ENCODE peak calls at places on chromosome 7, in four cellular contexts. V, Q, X and W are unnamed samples.

GRCh38 chr7:26624839-26625238 is 239.6 kb downstream of the SKAP2 start:
- DNase-seq in V (no peak), X (peak), Q (no peak), W (no peak)

GRCh38 chr7:151427705-151428392 is 12.1 kb downstream of the CRYGN start:
- DNase-seq in X (no peak), Q (no peak), V (no peak), W (no peak)

GRCh38 chr7:55086413-55087201 is 67.8 kb downstream of the EGFR start:
- DNase-seq in X (peak), V (no peak), Q (no peak), W (no peak)

GRCh38 chr7:21041666-21042065 is 255.0 kb upstream of the SP8 start:
- DNase-seq in Q (no peak), X (no peak), V (no peak), W (no peak)

GRCh38 chr7:157476201-157476600 is 139.4 kb downstream of the DNAJB6 start:
- DNase-seq in V (no peak), X (no peak), Q (no peak), W (no peak)

GRCh38 chr7:137923380-137923779 is 76.6 kb upstream of the DGKI start:
- DNase-seq in V (no peak), X (no peak), Q (no peak), W (no peak)

GRCh38 chr7:150975536-150976285 is 2.4 kb downstream of the KCNH2 start:
- DNase-seq in V (no peak), Q (no peak), X (peak), W (no peak)

GRCh38 chr7:42972703-42973500 is 40.7 kb downstream of the MRPL32 start:
- DNase-seq in Q (peak), V (no peak), X (no peak), W (no peak)

GRCh38 chr7:99379043-99379577 is 4.6 kb downstream of the ARPC1B start:
- DNase-seq in V (no peak), X (peak), Q (peak), W (no peak)

GRCh38 chr7:39644170-39644569 is 20.8 kb downstream of the RALA start:
- DNase-seq in X (no peak), V (no peak), Q (peak), W (peak)

GRCh38 chr7:152512711-152513110 is 76.9 kb upstream of the KMT2C start:
- DNase-seq in V (no peak), Q (peak), X (no peak), W (no peak)

GRCh38 chr7:125423444-125424155 is 494.0 kb upstream of the POT1 start:
- DNase-seq in Q (peak), X (no peak), V (no peak), W (peak)

GRCh38 chr7:27247452-27248426 is 5.1 kb downstream of the EVX1 start:
- DNase-seq in X (no peak), V (no peak), Q (no peak), W (no peak)

GRCh38 chr7:135763261-135763660 is 14.6 kb upstream of the FAM180A start:
- DNase-seq in Q (no peak), V (no peak), X (no peak), W (no peak)

GRCh38 chr7:86961686-86962085 is 97.8 kb downstream of the ELAPOR2 start:
- DNase-seq in Q (no peak), V (peak), X (no peak), W (no peak)

GRCh38 chr7:150955519-150956394 is 22.4 kb downstream of the KCNH2 start:
- DNase-seq in Q (no peak), X (peak), V (no peak), W (no peak)

GRCh38 chr7:149774237-149775175 is 1.1 kb upstream of the ZNF467 start:
- DNase-seq in X (peak), V (no peak), Q (peak), W (no peak)

GRCh38 chr7:124686543-124687161 is 78.9 kb downstream of the GPR37 start:
- DNase-seq in X (no peak), Q (no peak), V (no peak), W (no peak)

GRCh38 chr7:36284470-36284869 is 105.2 kb upstream of the ANLN start:
- DNase-seq in X (no peak), Q (no peak), V (no peak), W (no peak)

GRCh38 chr7:76069238-76069638 is 21.3 kb downstream of the MDH2 start:
- DNase-seq in X (peak), V (peak), Q (peak), W (peak)

GRCh38 chr7:17207220-17207619 is 91.2 kb upstream of the AHR start:
- DNase-seq in X (peak), V (no peak), Q (peak), W (peak)
- H3K27ac ChIP-seq in X (no peak), V (no peak), Q (no peak), W (peak)

GRCh38 chr7:22355620-22356009 is 1.3 kb downstream of the RAPGEF5 start:
- DNase-seq in Q (no peak), X (no peak), V (no peak), W (no peak)

GRCh38 chr7:22357311-22358175 is 589 bp upstream of the RAPGEF5 start:
- DNase-seq in Q (peak), V (no peak), X (peak), W (peak)

GRCh38 chr7:22356010-22356854 is 722 bp downstream of the RAPGEF5 start:
- DNase-seq in V (no peak), Q (peak), X (peak), W (no peak)

GRCh38 chr7:22359156-22359697 is 2.3 kb upstream of the RAPGEF5 start:
- DNase-seq in V (no peak), Q (no peak), X (no peak), W (no peak)

GRCh38 chr7:22356855-22357310 is at the start of gene RAPGEF5:
- DNase-seq in X (peak), Q (no peak), V (no peak), W (no peak)
- H3K27ac ChIP-seq in X (no peak), Q (peak), V (peak), W (peak)

GRCh38 chr7:74254858-74255379 is 720 bp upstream of the RFC2 start:
- DNase-seq in V (no peak), X (no peak), Q (no peak), W (no peak)
- H3K27ac ChIP-seq in V (peak), X (peak), Q (peak), W (peak)

DNA sequence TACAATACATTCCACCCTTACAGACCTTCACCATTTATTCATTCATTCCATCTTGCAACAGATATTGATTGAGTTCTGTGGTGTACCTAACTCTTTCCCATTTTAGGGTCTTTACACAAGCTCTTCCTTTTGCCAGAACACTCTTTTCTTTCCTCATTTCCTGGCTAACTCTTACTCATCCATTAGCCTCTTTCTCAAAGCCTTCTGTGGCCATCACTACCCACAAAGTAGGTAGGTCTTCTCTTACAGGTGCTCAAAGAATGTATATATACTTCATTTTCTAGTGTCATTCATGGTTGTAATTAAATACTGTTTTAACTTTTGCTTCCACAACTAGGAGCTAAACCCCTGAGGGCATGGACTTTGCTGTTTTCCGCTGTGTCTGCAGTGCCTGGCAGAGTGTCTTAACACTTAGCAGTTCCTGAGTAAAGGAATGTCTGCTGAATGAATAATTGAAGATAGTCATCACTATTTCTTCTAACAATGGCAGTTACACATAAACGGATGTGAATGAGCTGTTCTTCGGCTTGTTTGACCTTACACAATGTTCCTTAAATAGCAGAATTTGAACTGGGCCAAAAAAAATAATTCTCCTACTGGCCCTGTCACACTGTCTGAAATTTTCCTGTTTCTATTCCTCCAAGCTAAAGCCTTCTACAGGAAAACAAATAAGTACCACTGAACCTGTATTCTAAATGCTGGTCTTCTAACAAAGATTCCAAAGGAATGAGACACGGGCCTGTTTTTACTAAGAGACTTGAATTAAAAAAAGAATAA is 15.1 kb downstream of the BCAP29 start:
- DNase-seq in X (no peak), V (no peak), Q (peak), W (peak)
- H3K27ac ChIP-seq in X (peak), V (no peak), Q (no peak), W (peak)

DNA sequence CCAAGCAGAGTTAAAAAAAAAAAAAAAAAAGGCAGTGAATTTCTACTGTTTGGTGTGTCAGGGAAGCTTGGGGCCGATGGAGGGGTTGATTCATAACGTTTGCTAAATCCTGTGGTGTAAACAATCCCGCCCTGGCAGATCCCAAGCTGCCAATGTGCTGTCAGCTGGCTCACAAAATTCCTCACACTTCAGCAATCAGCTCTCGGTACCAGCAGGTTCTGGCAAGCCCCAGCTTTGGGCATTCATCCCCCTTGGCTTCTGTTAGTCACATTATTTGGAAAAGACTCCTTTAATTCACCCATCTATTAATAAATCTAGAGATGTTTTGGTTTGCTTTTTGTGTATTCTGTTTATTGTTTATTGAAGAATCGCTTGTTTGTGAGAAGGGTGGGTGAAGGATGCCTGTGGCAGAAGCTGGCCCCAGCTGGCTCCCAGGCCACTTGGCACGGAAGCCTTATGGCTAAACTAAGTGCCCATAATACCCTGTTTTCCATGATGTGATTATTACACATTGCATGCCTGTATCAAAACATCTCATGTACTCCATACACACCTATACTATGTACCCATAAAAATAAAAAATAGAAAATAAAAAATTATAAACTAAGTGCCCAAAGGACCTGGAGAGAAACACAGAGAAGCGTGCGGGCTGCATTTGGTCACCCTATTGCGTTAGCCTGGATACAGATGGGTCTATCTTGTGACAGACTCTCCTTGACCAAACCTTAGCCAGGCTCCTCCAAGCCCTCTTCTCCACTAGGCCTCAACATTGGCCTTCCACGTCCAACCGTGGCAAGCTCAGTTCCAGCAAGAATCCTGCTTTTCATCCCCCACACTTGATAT is 245.5 kb downstream of the TNS3 start:
- DNase-seq in X (peak), V (peak), Q (peak), W (peak)
- H3K27ac ChIP-seq in X (peak), V (no peak), Q (no peak), W (no peak)

GRCh38 chr7:16636533-16637173 is 8.9 kb downstream of the ANKMY2 start:
- DNase-seq in V (no peak), X (no peak), Q (no peak), W (no peak)

GRCh38 chr7:16630654-16631053 is 14.9 kb downstream of the ANKMY2 start:
- DNase-seq in X (no peak), V (no peak), Q (no peak), W (no peak)

GRCh38 chr7:16637279-16637795 is 8.2 kb downstream of the ANKMY2 start:
- DNase-seq in Q (no peak), V (no peak), X (no peak), W (no peak)

GRCh38 chr7:16638282-16639265 is 7.0 kb downstream of the ANKMY2 start:
- DNase-seq in Q (no peak), V (no peak), X (no peak), W (no peak)

DNA sequence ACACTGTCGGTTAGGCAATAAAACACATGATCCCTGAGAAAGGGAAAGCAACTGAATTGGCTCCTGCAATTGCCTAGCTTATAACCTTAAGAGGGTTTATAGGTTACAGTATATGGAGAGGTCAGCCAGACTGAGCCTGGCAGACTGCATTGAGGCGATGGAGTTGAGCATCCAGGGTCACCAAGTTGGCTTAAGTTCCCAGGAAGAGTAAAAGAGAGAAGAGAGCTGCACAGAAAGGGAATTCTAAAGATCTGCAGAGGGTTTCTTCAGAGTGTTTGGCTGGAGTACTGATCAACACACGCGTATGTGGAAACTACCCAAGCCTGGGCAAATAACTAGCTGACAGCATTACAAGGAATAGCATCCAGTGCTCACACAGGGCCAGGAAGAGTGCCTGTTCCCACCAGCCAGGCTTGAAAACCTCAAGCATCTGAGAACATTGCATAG is 11.2 kb downstream of the ANKMY2 start:
- DNase-seq in Q (no peak), X (peak), V (no peak), W (no peak)
- H3K27ac ChIP-seq in Q (no peak), X (peak), V (no peak), W (no peak)